ENCODE peak calls at places on chromosomes 6 and 20, in four cellular contexts. R, A, B and G are unnamed samples.

GRCh38 chr20:19706463-19706862 is 51.6 kb upstream of the RIN2 start:
- DNase-seq in R (no peak), A (no peak), B (no peak), G (peak; percentile 38)

GRCh38 chr20:35300469-35301262 is 8.4 kb upstream of the FAM83C start:
- DNase-seq in R (no peak), A (no peak), B (no peak), G (no peak)

GRCh38 chr6:290111-290932 is 2.0 kb upstream of the DUSP22 start:
- DNase-seq in R (no peak), A (no peak), B (no peak), G (no peak)

GRCh38 chr6:18122128-18123093 is at the start of gene NHLRC1:
- DNase-seq in R (peak; percentile 92), A (no peak), B (peak; percentile 77), G (no peak)

GRCh38 chr6:52647199-52647598 is 23.7 kb upstream of the TMEM14A start:
- DNase-seq in R (no peak), A (no peak), B (no peak), G (no peak)

GRCh38 chr6:83593395-83593785 is 81.1 kb downstream of the PRSS35 start:
- DNase-seq in R (no peak), A (no peak), B (no peak), G (no peak)

GRCh38 chr20:9628166-9628565 is 113.8 kb downstream of the LAMP5 start:
- DNase-seq in R (no peak), A (no peak), B (no peak), G (no peak)

GRCh38 chr6:153778216-153778615 is 260.8 kb upstream of the OPRM1 start:
- DNase-seq in R (no peak), A (no peak), B (no peak), G (no peak)

GRCh38 chr6:44367686-44368085 is 19.8 kb upstream of the CDC5L start:
- DNase-seq in R (no peak), A (no peak), B (no peak), G (no peak)

GRCh38 chr6:140566706-140567330 is 1192.4 kb upstream of the CITED2 start:
- DNase-seq in R (no peak), A (no peak), B (no peak), G (no peak)

GRCh38 chr20:46433051-46433450 is 26.6 kb upstream of the ELMO2 start:
- DNase-seq in R (no peak), A (no peak), B (no peak), G (no peak)

GRCh38 chr6:92047886-92048285 is 1371.5 kb downstream of the EPHA7 start:
- DNase-seq in R (no peak), A (no peak), B (peak; percentile 34), G (no peak)

GRCh38 chr6:158061709-158062461 is 80.2 kb downstream of the SYNJ2 start:
- DNase-seq in R (no peak), A (no peak), B (no peak), G (no peak)

GRCh38 chr20:24827603-24828295 is 121.3 kb upstream of the CST7 start:
- DNase-seq in R (no peak), A (no peak), B (no peak), G (no peak)

GRCh38 chr20:54340667-54341081 is 132.8 kb downstream of the PFDN4 start:
- DNase-seq in R (no peak), A (no peak), B (no peak), G (no peak)

GRCh38 chr20:25320035-25320800 is 70.4 kb downstream of the ABHD12 start:
- DNase-seq in R (no peak), A (no peak), B (no peak), G (no peak)

GRCh38 chr6:20870493-20870892 is 336.2 kb downstream of the CDKAL1 start:
- DNase-seq in R (no peak), A (no peak), B (no peak), G (no peak)

GRCh38 chr20:3492669-3493068 is 21.9 kb downstream of the ATRN start:
- DNase-seq in R (no peak), A (no peak), B (no peak), G (no peak)

GRCh38 chr20:63585616-63586565 is 11.9 kb upstream of the HELZ2 start:
- DNase-seq in R (no peak), A (no peak), B (no peak), G (no peak)

GRCh38 chr20:474581-474980 is 12.2 kb upstream of the TBC1D20 start:
- DNase-seq in R (no peak), A (no peak), B (no peak), G (no peak)

GRCh38 chr6:140437619-140438345 is 1063.3 kb upstream of the CITED2 start:
- DNase-seq in R (no peak), A (no peak), B (no peak), G (no peak)

GRCh38 chr6:26218824-26219223 is 131.6 kb downstream of the HFE start:
- DNase-seq in R (no peak), A (no peak), B (no peak), G (no peak)

GRCh38 chr6:167153523-167153959 is 4.2 kb downstream of the GPR31 start:
- DNase-seq in R (no peak), A (no peak), B (no peak), G (peak; percentile 22)

GRCh38 chr6:150670311-150670710 is 70.6 kb downstream of the PLEKHG1 start:
- DNase-seq in R (no peak), A (no peak), B (no peak), G (no peak)

DNA sequence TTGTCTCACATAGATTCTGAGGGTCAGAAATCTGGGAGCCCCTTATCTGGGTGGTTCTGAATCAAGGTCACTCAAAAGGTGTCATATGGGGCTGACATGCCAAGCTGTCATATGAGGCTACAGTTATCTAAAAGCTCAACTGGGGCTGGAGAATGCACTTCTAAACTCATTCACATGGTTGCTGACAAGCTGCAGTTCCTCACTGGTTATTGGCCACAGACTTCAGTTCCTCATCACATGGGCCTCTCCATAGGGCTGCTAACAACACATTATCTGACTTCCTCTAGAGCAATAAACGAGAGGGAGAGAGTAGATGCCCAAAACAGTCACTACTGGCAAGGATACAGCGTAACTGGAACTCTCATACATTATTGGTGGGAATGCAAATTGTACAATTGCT is 7.4 kb upstream of the CGA start:
- DNase-seq in R (no peak), A (no peak), B (no peak), G (no peak)
- TF ChIP-seq EZH2phosphoT487 in R (no peak), A (no peak), B (no peak), G (no peak)

GRCh38 chr6:116616757-116617093 is 446 bp downstream of the RSPH4A start:
- DNase-seq in R (peak; percentile 49), A (no peak), B (peak; percentile 43), G (peak; percentile 43)
- H2AFZ ChIP-seq in R (peak overlapping the region; percentile 98), A (no peak overlapping the region), B (peak overlapping the region; percentile 75), G (peak overlapping the region; percentile 93)

DNA sequence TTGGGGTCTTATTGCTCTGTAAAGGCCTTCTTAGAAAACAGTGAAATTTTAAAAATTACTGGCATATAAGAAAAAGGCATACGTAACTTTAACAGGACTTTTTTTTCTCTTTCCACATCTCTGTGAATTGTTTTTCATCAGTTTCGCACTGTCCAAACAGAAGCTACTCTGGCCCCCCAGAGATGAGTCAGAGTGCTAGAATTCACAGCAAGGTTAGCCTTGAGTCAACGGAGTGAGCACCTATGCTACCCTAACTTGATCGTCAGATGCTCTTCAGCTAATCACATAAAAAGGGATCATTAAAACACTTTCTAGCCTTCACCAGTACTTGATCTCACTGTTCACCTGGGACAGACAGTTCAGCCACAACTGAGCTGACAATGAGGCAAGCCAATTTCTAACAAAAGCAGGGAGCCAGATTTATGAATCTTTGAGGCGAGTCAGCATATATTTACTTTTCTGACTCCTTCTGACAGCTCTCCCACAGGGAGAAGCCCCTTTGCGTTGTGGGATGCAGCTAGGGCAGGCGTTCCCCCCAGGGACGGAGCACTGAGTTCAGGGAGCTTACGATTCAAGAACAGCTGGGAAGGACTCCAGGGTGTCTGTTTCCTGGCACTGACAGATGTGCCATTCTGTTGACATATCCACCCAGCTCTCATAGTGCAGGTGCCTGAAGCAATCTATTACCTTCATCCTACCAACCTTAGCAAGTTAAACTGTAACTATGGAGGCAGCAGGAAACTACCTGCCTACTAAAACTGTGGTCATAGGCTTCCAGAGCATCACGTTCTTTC is 46.4 kb upstream of the SPDEF start:
- DNase-seq in R (no peak), A (no peak), B (no peak), G (no peak)
- H3K27ac ChIP-seq in R (no peak overlapping the region), A (no peak overlapping the region), B (no peak overlapping the region), G (no peak overlapping the region)

DNA sequence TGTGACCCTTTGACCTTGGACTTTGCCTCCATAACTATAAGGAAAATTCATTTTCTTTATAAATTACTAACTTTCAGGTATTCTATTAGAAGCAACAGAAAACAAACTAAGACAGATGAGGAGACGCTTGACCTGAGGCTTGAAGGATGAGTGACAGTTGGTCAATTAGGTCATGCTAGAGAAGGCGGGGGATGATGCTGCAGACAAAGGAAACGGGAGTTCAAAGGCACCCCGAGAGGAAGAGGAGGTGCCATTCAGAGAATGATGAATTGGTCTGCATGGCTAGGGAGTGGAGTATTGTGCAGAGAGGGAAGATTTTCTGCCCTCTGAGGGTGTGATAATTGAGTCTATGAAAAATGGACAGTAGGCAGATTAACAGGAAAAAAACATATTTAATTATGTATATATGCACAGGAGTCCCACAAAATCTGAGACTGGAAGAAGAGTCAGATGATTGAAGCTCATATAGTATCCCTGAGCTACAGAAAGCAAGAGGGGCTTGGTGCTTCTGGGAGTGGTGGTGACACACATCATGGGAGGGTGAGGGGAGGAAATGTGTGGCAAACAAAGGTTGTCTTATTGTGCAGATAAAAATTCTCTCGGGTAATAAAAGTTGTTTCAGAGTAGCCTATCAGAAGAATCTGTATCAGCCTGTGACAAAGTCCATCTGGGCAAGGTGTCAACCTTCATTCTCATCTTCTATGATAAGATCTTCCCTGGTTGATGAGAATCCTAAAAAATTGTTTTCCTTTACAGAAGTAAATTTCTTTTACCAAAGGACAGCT is 20.4 kb upstream of the FUCA2 start:
- DNase-seq in R (no peak), A (no peak), B (no peak), G (no peak)
- TF ChIP-seq EZH2phosphoT487 in R (no peak), A (no peak), B (no peak), G (no peak)

GRCh38 chr20:56517641-56518040 is 6.9 kb upstream of the FAM209A start:
- DNase-seq in R (no peak), A (no peak), B (no peak), G (no peak)
- H2AFZ ChIP-seq in R (no peak overlapping the region), A (no peak overlapping the region), B (no peak overlapping the region), G (no peak overlapping the region)

GRCh38 chr6:107230448-107230847 is 115.1 kb upstream of the BEND3 start:
- DNase-seq in R (no peak), A (no peak), B (no peak), G (no peak)

GRCh38 chr6:107237992-107238660 is 122.8 kb upstream of the BEND3 start:
- DNase-seq in R (no peak), A (no peak), B (no peak), G (no peak)

GRCh38 chr6:107235007-107235406 is 119.7 kb upstream of the BEND3 start:
- DNase-seq in R (no peak), A (no peak), B (no peak), G (no peak)

GRCh38 chr6:107231243-107231642 is 115.9 kb upstream of the BEND3 start:
- DNase-seq in R (no peak), A (no peak), B (no peak), G (no peak)

DNA sequence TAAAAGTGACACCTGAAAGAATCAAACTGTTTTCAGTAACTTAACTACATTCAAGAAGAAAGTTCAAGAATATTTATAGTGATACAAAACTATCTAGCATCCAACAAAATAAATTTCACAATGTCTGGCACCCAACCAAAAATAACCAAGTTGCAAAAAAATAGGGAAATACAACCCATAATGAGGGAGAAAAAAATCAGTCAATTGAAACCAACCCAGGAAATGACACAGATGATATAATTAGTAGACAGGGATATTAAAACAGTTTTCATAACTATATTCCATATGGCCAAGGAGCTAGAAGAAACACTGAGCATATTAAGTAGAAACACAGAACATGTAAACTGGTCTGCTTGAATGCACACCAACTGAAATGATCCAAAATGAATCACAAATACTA is 120.2 kb upstream of the BEND3 start:
- DNase-seq in R (no peak), A (no peak), B (no peak), G (no peak)
- H3K27ac ChIP-seq in R (no peak overlapping the region), A (no peak overlapping the region), B (no peak overlapping the region), G (no peak overlapping the region)

GRCh38 chr6:137799950-137800568 is 67.0 kb upstream of the TNFAIP3 start:
- DNase-seq in R (peak; percentile 78), A (peak; percentile 54), B (peak; percentile 48), G (peak; percentile 87)
- TF ChIP-seq EZH2phosphoT487 in R (no peak), A (no peak), B (no peak), G (no peak)